ENCODE peak calls at places on chromosomes 6 and 20, in ten cellular contexts. One of them, this sample, is unnamed.

GRCh38 chr6:126181173-126181741 is 158.7 kb upstream of the CENPW start:
- DNase-seq in activated CD4-positive, alpha-beta T cell treated with anti-CD3 and anti-CD28 coated beads, Interleukin-2, amount 50 U/mL, for 1 hour: no peak
- DNase-seq in H9: no peak
- DNase-seq in iPS-NIHi11: peak; percentile 62
- DNase-seq in NT2/D1: peak; percentile 30
- DNase-seq in NCI-H1694: no peak
- DNase-seq in WERI-Rb-1: no peak
- DNase-seq in Kasumi-1: no peak
- DNase-seq in colonic mucosa: no peak
- DNase-seq in HFF-Myc: no peak
- DNase-seq in this sample: no peak

GRCh38 chr6:138593100-138593877 is 94.0 kb upstream of the NHSL1 start:
- DNase-seq in activated CD4-positive, alpha-beta T cell treated with anti-CD3 and anti-CD28 coated beads, Interleukin-2, amount 50 U/mL, for 1 hour: no peak
- DNase-seq in H9: no peak
- DNase-seq in iPS-NIHi11: no peak
- DNase-seq in NT2/D1: peak; percentile 42
- DNase-seq in NCI-H1694: no peak
- DNase-seq in WERI-Rb-1: no peak
- DNase-seq in Kasumi-1: peak; percentile 68
- DNase-seq in colonic mucosa: peak; percentile 60
- DNase-seq in HFF-Myc: peak; percentile 97
- DNase-seq in this sample: no peak

GRCh38 chr6:165988306-165988756 is 179.3 kb downstream of the TBXT start:
- DNase-seq in activated CD4-positive, alpha-beta T cell treated with anti-CD3 and anti-CD28 coated beads, Interleukin-2, amount 50 U/mL, for 1 hour: no peak
- DNase-seq in H9: no peak
- DNase-seq in iPS-NIHi11: peak; percentile 69
- DNase-seq in NT2/D1: no peak
- DNase-seq in NCI-H1694: no peak
- DNase-seq in WERI-Rb-1: no peak
- DNase-seq in Kasumi-1: no peak
- DNase-seq in colonic mucosa: no peak
- DNase-seq in HFF-Myc: no peak
- DNase-seq in this sample: no peak

GRCh38 chr20:34403908-34404307 is 40.8 kb downstream of the ITCH start:
- DNase-seq in activated CD4-positive, alpha-beta T cell treated with anti-CD3 and anti-CD28 coated beads, Interleukin-2, amount 50 U/mL, for 1 hour: no peak
- DNase-seq in H9: no peak
- DNase-seq in iPS-NIHi11: no peak
- DNase-seq in NT2/D1: no peak
- DNase-seq in NCI-H1694: no peak
- DNase-seq in WERI-Rb-1: no peak
- DNase-seq in Kasumi-1: no peak
- DNase-seq in colonic mucosa: no peak
- DNase-seq in HFF-Myc: no peak
- DNase-seq in this sample: no peak

GRCh38 chr6:20915150-20915549 is 380.9 kb downstream of the CDKAL1 start:
- DNase-seq in activated CD4-positive, alpha-beta T cell treated with anti-CD3 and anti-CD28 coated beads, Interleukin-2, amount 50 U/mL, for 1 hour: no peak
- DNase-seq in H9: no peak
- DNase-seq in iPS-NIHi11: no peak
- DNase-seq in NT2/D1: no peak
- DNase-seq in NCI-H1694: no peak
- DNase-seq in WERI-Rb-1: no peak
- DNase-seq in Kasumi-1: peak; percentile 8
- DNase-seq in colonic mucosa: no peak
- DNase-seq in HFF-Myc: no peak
- DNase-seq in this sample: no peak

GRCh38 chr20:59455392-59456341 is 148.7 kb upstream of the PHACTR3 start:
- DNase-seq in activated CD4-positive, alpha-beta T cell treated with anti-CD3 and anti-CD28 coated beads, Interleukin-2, amount 50 U/mL, for 1 hour: no peak
- DNase-seq in H9: no peak
- DNase-seq in iPS-NIHi11: peak; percentile 55
- DNase-seq in NT2/D1: no peak
- DNase-seq in NCI-H1694: no peak
- DNase-seq in WERI-Rb-1: peak; percentile 16
- DNase-seq in Kasumi-1: peak; percentile 15
- DNase-seq in colonic mucosa: peak; percentile 23
- DNase-seq in HFF-Myc: no peak
- DNase-seq in this sample: no peak

GRCh38 chr20:57435105-57435497 is 43.9 kb downstream of the RBM38 start:
- DNase-seq in activated CD4-positive, alpha-beta T cell treated with anti-CD3 and anti-CD28 coated beads, Interleukin-2, amount 50 U/mL, for 1 hour: no peak
- DNase-seq in H9: no peak
- DNase-seq in iPS-NIHi11: no peak
- DNase-seq in NT2/D1: no peak
- DNase-seq in NCI-H1694: no peak
- DNase-seq in WERI-Rb-1: no peak
- DNase-seq in Kasumi-1: no peak
- DNase-seq in colonic mucosa: no peak
- DNase-seq in HFF-Myc: no peak
- DNase-seq in this sample: no peak

GRCh38 chr6:137549106-137549505 is 54.9 kb upstream of the OLIG3 start:
- DNase-seq in activated CD4-positive, alpha-beta T cell treated with anti-CD3 and anti-CD28 coated beads, Interleukin-2, amount 50 U/mL, for 1 hour: no peak
- DNase-seq in H9: no peak
- DNase-seq in iPS-NIHi11: no peak
- DNase-seq in NT2/D1: no peak
- DNase-seq in NCI-H1694: no peak
- DNase-seq in WERI-Rb-1: no peak
- DNase-seq in Kasumi-1: no peak
- DNase-seq in colonic mucosa: no peak
- DNase-seq in HFF-Myc: no peak
- DNase-seq in this sample: no peak

GRCh38 chr6:6362051-6362450 is 41.6 kb upstream of the F13A1 start:
- DNase-seq in activated CD4-positive, alpha-beta T cell treated with anti-CD3 and anti-CD28 coated beads, Interleukin-2, amount 50 U/mL, for 1 hour: no peak
- DNase-seq in H9: no peak
- DNase-seq in iPS-NIHi11: no peak
- DNase-seq in NT2/D1: no peak
- DNase-seq in NCI-H1694: no peak
- DNase-seq in WERI-Rb-1: no peak
- DNase-seq in Kasumi-1: no peak
- DNase-seq in colonic mucosa: no peak
- DNase-seq in HFF-Myc: no peak
- DNase-seq in this sample: no peak

GRCh38 chr6:1856381-1856780 is 246.7 kb downstream of the FOXC1 start:
- DNase-seq in activated CD4-positive, alpha-beta T cell treated with anti-CD3 and anti-CD28 coated beads, Interleukin-2, amount 50 U/mL, for 1 hour: no peak
- DNase-seq in H9: no peak
- DNase-seq in iPS-NIHi11: no peak
- DNase-seq in NT2/D1: no peak
- DNase-seq in NCI-H1694: no peak
- DNase-seq in WERI-Rb-1: no peak
- DNase-seq in Kasumi-1: peak; percentile 2
- DNase-seq in colonic mucosa: peak; percentile 81
- DNase-seq in HFF-Myc: peak; percentile 66
- DNase-seq in this sample: no peak

GRCh38 chr6:5961836-5962235 is 44.9 kb downstream of the NRN1 start:
- DNase-seq in activated CD4-positive, alpha-beta T cell treated with anti-CD3 and anti-CD28 coated beads, Interleukin-2, amount 50 U/mL, for 1 hour: no peak
- DNase-seq in H9: no peak
- DNase-seq in iPS-NIHi11: no peak
- DNase-seq in NT2/D1: no peak
- DNase-seq in NCI-H1694: no peak
- DNase-seq in WERI-Rb-1: no peak
- DNase-seq in Kasumi-1: no peak
- DNase-seq in colonic mucosa: no peak
- DNase-seq in HFF-Myc: no peak
- DNase-seq in this sample: no peak

GRCh38 chr20:47099749-47100515 is 205.3 kb downstream of the EYA2 start:
- DNase-seq in activated CD4-positive, alpha-beta T cell treated with anti-CD3 and anti-CD28 coated beads, Interleukin-2, amount 50 U/mL, for 1 hour: no peak
- DNase-seq in H9: no peak
- DNase-seq in iPS-NIHi11: no peak
- DNase-seq in NT2/D1: no peak
- DNase-seq in NCI-H1694: no peak
- DNase-seq in WERI-Rb-1: no peak
- DNase-seq in Kasumi-1: no peak
- DNase-seq in colonic mucosa: no peak
- DNase-seq in HFF-Myc: no peak
- DNase-seq in this sample: no peak

GRCh38 chr20:62944746-62945145 is 6.8 kb downstream of the GID8 start:
- DNase-seq in activated CD4-positive, alpha-beta T cell treated with anti-CD3 and anti-CD28 coated beads, Interleukin-2, amount 50 U/mL, for 1 hour: no peak
- DNase-seq in H9: no peak
- DNase-seq in iPS-NIHi11: no peak
- DNase-seq in NT2/D1: no peak
- DNase-seq in NCI-H1694: no peak
- DNase-seq in WERI-Rb-1: no peak
- DNase-seq in Kasumi-1: no peak
- DNase-seq in colonic mucosa: no peak
- DNase-seq in HFF-Myc: no peak
- DNase-seq in this sample: no peak

GRCh38 chr6:35300848-35301247 is 3.2 kb downstream of the DEF6 start:
- DNase-seq in activated CD4-positive, alpha-beta T cell treated with anti-CD3 and anti-CD28 coated beads, Interleukin-2, amount 50 U/mL, for 1 hour: peak; percentile 51
- DNase-seq in H9: no peak
- DNase-seq in iPS-NIHi11: no peak
- DNase-seq in NT2/D1: no peak
- DNase-seq in NCI-H1694: no peak
- DNase-seq in WERI-Rb-1: no peak
- DNase-seq in Kasumi-1: peak; percentile 5
- DNase-seq in colonic mucosa: no peak
- DNase-seq in HFF-Myc: no peak
- DNase-seq in this sample: no peak

GRCh38 chr6:5325173-5325572 is 63.9 kb downstream of the FARS2 start:
- DNase-seq in activated CD4-positive, alpha-beta T cell treated with anti-CD3 and anti-CD28 coated beads, Interleukin-2, amount 50 U/mL, for 1 hour: no peak
- DNase-seq in H9: no peak
- DNase-seq in iPS-NIHi11: no peak
- DNase-seq in NT2/D1: no peak
- DNase-seq in NCI-H1694: no peak
- DNase-seq in WERI-Rb-1: no peak
- DNase-seq in Kasumi-1: no peak
- DNase-seq in colonic mucosa: no peak
- DNase-seq in HFF-Myc: no peak
- DNase-seq in this sample: no peak

GRCh38 chr6:123997223-123997622 is 193.6 kb downstream of the NKAIN2 start:
- DNase-seq in activated CD4-positive, alpha-beta T cell treated with anti-CD3 and anti-CD28 coated beads, Interleukin-2, amount 50 U/mL, for 1 hour: no peak
- DNase-seq in H9: no peak
- DNase-seq in iPS-NIHi11: no peak
- DNase-seq in NT2/D1: no peak
- DNase-seq in NCI-H1694: no peak
- DNase-seq in WERI-Rb-1: no peak
- DNase-seq in Kasumi-1: no peak
- DNase-seq in colonic mucosa: no peak
- DNase-seq in HFF-Myc: no peak
- DNase-seq in this sample: no peak

GRCh38 chr6:109071125-109071917 is 23.3 kb downstream of the SESN1 start:
- DNase-seq in activated CD4-positive, alpha-beta T cell treated with anti-CD3 and anti-CD28 coated beads, Interleukin-2, amount 50 U/mL, for 1 hour: no peak
- DNase-seq in H9: no peak
- DNase-seq in iPS-NIHi11: no peak
- DNase-seq in NT2/D1: no peak
- DNase-seq in NCI-H1694: no peak
- DNase-seq in WERI-Rb-1: no peak
- DNase-seq in Kasumi-1: no peak
- DNase-seq in colonic mucosa: no peak
- DNase-seq in HFF-Myc: no peak
- DNase-seq in this sample: no peak

GRCh38 chr6:23518294-23518693 is 607.7 kb upstream of the NRSN1 start:
- DNase-seq in activated CD4-positive, alpha-beta T cell treated with anti-CD3 and anti-CD28 coated beads, Interleukin-2, amount 50 U/mL, for 1 hour: no peak
- DNase-seq in H9: no peak
- DNase-seq in iPS-NIHi11: no peak
- DNase-seq in NT2/D1: no peak
- DNase-seq in NCI-H1694: no peak
- DNase-seq in WERI-Rb-1: peak; percentile 28
- DNase-seq in Kasumi-1: no peak
- DNase-seq in colonic mucosa: no peak
- DNase-seq in HFF-Myc: no peak
- DNase-seq in this sample: no peak